ENCODE peak calls at places on chromosomes 2 and 18, in nine cellular contexts. E is GM19239; Q is ecto neural progenitor cell; F is neural crest cell; M is omental fat pad; V is M059J; N is CD8-positive, alpha-beta T cell; J is brain microvascular endothelial cell; B is amniotic epithelial cell. Z is an unnamed sample.

GRCh38 chr2:229765721-229766120 is 51.4 kb upstream of the DNER start:
- DNase-seq in Q (no peak), B (no peak), E (no peak), V (no peak), J (no peak), F (no peak), N (no peak), M (no peak), Z (no peak)

GRCh38 chr2:186422226-186422625 is 63.8 kb upstream of the ZC3H15 start:
- DNase-seq in E (no peak), N (no peak), V (peak; percentile 76), B (peak; percentile 77), J (peak; percentile 71), F (no peak), M (no peak), Q (no peak), Z (no peak)

GRCh38 chr2:240556553-240557100 is 1.2 kb downstream of the ANKMY1 start:
- DNase-seq in B (peak; percentile 22), V (no peak), Q (peak; percentile 77), J (peak; percentile 49), E (no peak), N (peak; percentile 72), M (no peak), F (no peak), Z (no peak)

GRCh38 chr2:7045601-7046590 is 128.7 kb downstream of the RNF144A start:
- DNase-seq in E (no peak), N (no peak), F (no peak), B (no peak), J (no peak), M (no peak), Q (no peak), V (no peak), Z (no peak)

GRCh38 chr2:94986392-94986963 is 39.0 kb upstream of the MAL start:
- DNase-seq in J (peak; percentile 76), E (peak; percentile 40), N (no peak), F (peak; percentile 61), V (peak; percentile 64), M (no peak), B (peak; percentile 33), Q (no peak), Z (peak; percentile 43)

GRCh38 chr2:33240178-33240577 is 236.3 kb upstream of the RASGRP3 start:
- DNase-seq in N (no peak), Q (no peak), V (peak; percentile 45), F (no peak), M (no peak), B (peak; percentile 77), J (peak; percentile 65), E (no peak), Z (no peak)

GRCh38 chr2:238929242-238930081 is 81.6 kb downstream of the TWIST2 start:
- DNase-seq in B (no peak), N (no peak), E (no peak), J (peak; percentile 37), Q (peak; percentile 42), M (no peak), V (no peak), F (no peak), Z (peak; percentile 37)

GRCh38 chr2:106270471-106270891 is 76.4 kb upstream of the UXS1 start:
- DNase-seq in E (no peak), Q (no peak), V (no peak), J (no peak), B (no peak), M (no peak), F (no peak), N (no peak), Z (no peak)

GRCh38 chr2:88857274-88857741 is 165.8 kb downstream of the RPIA start:
- DNase-seq in Q (no peak), F (no peak), M (no peak), V (peak; percentile 12), J (no peak), E (no peak), N (no peak), B (no peak), Z (no peak)

GRCh38 chr18:11951390-11951851 is 29.9 kb upstream of the IMPA2 start:
- DNase-seq in M (no peak), B (no peak), F (no peak), E (no peak), Q (peak; percentile 56), J (no peak), N (no peak), V (no peak), Z (no peak)

GRCh38 chr18:77052297-77052645 is 80.3 kb downstream of the MBP start:
- DNase-seq in Q (no peak), N (no peak), J (no peak), B (no peak), V (no peak), F (no peak), E (no peak), M (no peak), Z (no peak)

GRCh38 chr2:217846321-217846743 is 156.5 kb downstream of the TNS1 start:
- DNase-seq in J (no peak), N (no peak), B (no peak), F (no peak), V (no peak), M (no peak), E (no peak), Q (no peak), Z (no peak)

GRCh38 chr2:173101687-173102086 is 26.0 kb downstream of the MAP3K20 start:
- DNase-seq in E (no peak), J (peak; percentile 50), Q (no peak), N (no peak), F (no peak), M (no peak), V (no peak), B (peak; percentile 79), Z (no peak)

GRCh38 chr2:1496394-1496821 is 83.1 kb downstream of the TPO start:
- DNase-seq in M (no peak), N (no peak), B (no peak), V (no peak), E (no peak), Q (no peak), F (no peak), J (no peak), Z (peak; percentile 3)

GRCh38 chr2:223949241-223949640 is 4.1 kb upstream of the WDFY1 start:
- DNase-seq in E (no peak), N (no peak), Q (no peak), M (no peak), F (no peak), B (no peak), V (no peak), J (no peak), Z (no peak)

GRCh38 chr18:69233465-69234054 is 167.1 kb upstream of the DOK6 start:
- DNase-seq in B (no peak), F (no peak), E (no peak), J (no peak), N (no peak), Q (no peak), V (no peak), M (no peak), Z (no peak)

GRCh38 chr2:237941239-237941638 is 25.6 kb upstream of the UBE2F start:
- DNase-seq in J (no peak), Q (no peak), N (no peak), B (no peak), M (no peak), F (no peak), V (no peak), E (no peak), Z (no peak)

GRCh38 chr2:212311807-212312404 is 226.7 kb downstream of the ERBB4 start:
- DNase-seq in V (no peak), Q (no peak), M (no peak), B (no peak), F (no peak), N (no peak), J (no peak), E (no peak), Z (no peak)

GRCh38 chr2:28389399-28390240 is 3.0 kb upstream of the FOSL2 start:
- DNase-seq in M (no peak), V (no peak), E (no peak), B (no peak), N (no peak), J (no peak), F (no peak), Q (no peak), Z (no peak)

GRCh38 chr2:102915128-102915527 is 153.3 kb downstream of the TMEM182 start:
- DNase-seq in N (no peak), B (peak; percentile 2), J (peak; percentile 1), V (peak; percentile 67), Q (no peak), E (no peak), M (no peak), F (no peak), Z (no peak)

GRCh38 chr2:128714861-128715312 is 396.2 kb upstream of the HS6ST1 start:
- DNase-seq in Q (peak; percentile 47), B (no peak), E (no peak), N (no peak), J (no peak), V (no peak), M (no peak), F (no peak), Z (no peak)

GRCh38 chr2:232420463-232421188 is 14.0 kb downstream of the ALPG start:
- DNase-seq in J (no peak), M (no peak), Q (peak; percentile 72), F (no peak), B (peak; percentile 12), N (peak; percentile 25), V (no peak), E (no peak), Z (no peak)

GRCh38 chr2:217801115-217801531 is 201.7 kb downstream of the TNS1 start:
- DNase-seq in N (no peak), E (no peak), M (peak; percentile 14), B (no peak), V (no peak), J (no peak), F (no peak), Q (peak; percentile 47), Z (peak; percentile 12)

GRCh38 chr2:207113403-207113802 is 52.3 kb downstream of the KLF7 start:
- DNase-seq in J (no peak), M (no peak), B (no peak), Q (no peak), V (no peak), F (no peak), N (no peak), E (no peak), Z (no peak)

GRCh38 chr2:9666306-9666705 is 35.5 kb upstream of the YWHAQ start:
- DNase-seq in M (no peak), B (no peak), E (no peak), V (peak; percentile 67), F (no peak), Q (no peak), N (no peak), J (peak; percentile 31), Z (no peak)

GRCh38 chr2:16425462-16426336 is 239.9 kb downstream of the CYRIA start:
- DNase-seq in B (no peak), E (no peak), J (no peak), M (no peak), F (no peak), N (no peak), V (no peak), Q (no peak), Z (no peak)

GRCh38 chr2:162043132-162043531 is 30.9 kb downstream of the DPP4 start:
- DNase-seq in B (no peak), E (no peak), F (no peak), M (no peak), J (no peak), V (no peak), Q (no peak), N (no peak), Z (no peak)

GRCh38 chr2:240424341-240425235 is 10.9 kb upstream of the GPC1 start:
- DNase-seq in V (no peak), Q (peak; percentile 22), E (no peak), F (no peak), J (no peak), N (peak; percentile 2), B (no peak), M (peak; percentile 18), Z (no peak)

GRCh38 chr2:85660725-85661124 is 7.3 kb downstream of the SFTPB start:
- DNase-seq in E (no peak), M (no peak), B (no peak), F (no peak), N (no peak), Q (no peak), V (no peak), J (no peak), Z (no peak)

GRCh38 chr2:77397763-77398162 is 124.4 kb downstream of the LRRTM4 start:
- DNase-seq in E (no peak), B (no peak), V (peak; percentile 0), F (no peak), J (no peak), N (no peak), Q (no peak), M (no peak), Z (no peak)

GRCh38 chr2:2912731-2913130 is 464.9 kb downstream of the EIPR1 start:
- DNase-seq in F (no peak), E (no peak), N (no peak), J (no peak), Q (no peak), M (no peak), B (no peak), V (no peak), Z (no peak)